ENCODE peak calls at places on chromosomes 2 and 18, in eight cellular contexts. One of them, this sample, is unnamed.

GRCh38 chr2:11616097-11616687 is 53.8 kb downstream of the NTSR2 start:
- DNase-seq in astrocyte: no peak
- DNase-seq in choroid plexus epithelial cell: no peak
- DNase-seq in gastrocnemius medialis: no peak
- DNase-seq in thoracic aorta: no peak
- DNase-seq in spleen: no peak
- DNase-seq in dorsolateral prefrontal cortex: no peak
- DNase-seq in GM23338: no peak
- DNase-seq in this sample: no peak

GRCh38 chr2:206276169-206276927 is 1.9 kb downstream of the ZDBF2 start:
- DNase-seq in spleen: no peak
- DNase-seq in GM23338: peak
- DNase-seq in dorsolateral prefrontal cortex: no peak
- DNase-seq in choroid plexus epithelial cell: no peak
- DNase-seq in thoracic aorta: no peak
- DNase-seq in gastrocnemius medialis: no peak
- DNase-seq in astrocyte: no peak
- DNase-seq in this sample: no peak

GRCh38 chr2:37829202-37829601 is 95.9 kb upstream of the RMDN2 start:
- DNase-seq in spleen: peak
- DNase-seq in astrocyte: peak
- DNase-seq in dorsolateral prefrontal cortex: no peak
- DNase-seq in thoracic aorta: peak
- DNase-seq in gastrocnemius medialis: no peak
- DNase-seq in choroid plexus epithelial cell: peak
- DNase-seq in GM23338: no peak
- DNase-seq in this sample: no peak

GRCh38 chr2:54666131-54666637 is 57.3 kb upstream of the EML6 start:
- DNase-seq in astrocyte: peak
- DNase-seq in thoracic aorta: no peak
- DNase-seq in GM23338: no peak
- DNase-seq in dorsolateral prefrontal cortex: no peak
- DNase-seq in choroid plexus epithelial cell: peak
- DNase-seq in gastrocnemius medialis: peak
- DNase-seq in spleen: no peak
- DNase-seq in this sample: no peak

GRCh38 chr18:56986829-56987228 is 160.1 kb upstream of the BOD1L2 start:
- DNase-seq in GM23338: peak
- DNase-seq in gastrocnemius medialis: no peak
- DNase-seq in thoracic aorta: no peak
- DNase-seq in dorsolateral prefrontal cortex: no peak
- DNase-seq in astrocyte: no peak
- DNase-seq in choroid plexus epithelial cell: no peak
- DNase-seq in spleen: no peak
- DNase-seq in this sample: no peak

GRCh38 chr18:60649107-60649506 is 276.5 kb upstream of the MC4R start:
- DNase-seq in astrocyte: no peak
- DNase-seq in GM23338: no peak
- DNase-seq in spleen: no peak
- DNase-seq in choroid plexus epithelial cell: no peak
- DNase-seq in thoracic aorta: no peak
- DNase-seq in gastrocnemius medialis: no peak
- DNase-seq in dorsolateral prefrontal cortex: no peak
- DNase-seq in this sample: no peak

GRCh38 chr2:219744698-219745097 is 117.3 kb downstream of the SLC4A3 start:
- DNase-seq in astrocyte: no peak
- DNase-seq in thoracic aorta: no peak
- DNase-seq in GM23338: no peak
- DNase-seq in gastrocnemius medialis: no peak
- DNase-seq in spleen: no peak
- DNase-seq in dorsolateral prefrontal cortex: no peak
- DNase-seq in choroid plexus epithelial cell: no peak
- DNase-seq in this sample: no peak

GRCh38 chr2:213317929-213318328 is 33.7 kb downstream of the SPAG16 start:
- DNase-seq in astrocyte: peak
- DNase-seq in dorsolateral prefrontal cortex: no peak
- DNase-seq in thoracic aorta: no peak
- DNase-seq in choroid plexus epithelial cell: peak
- DNase-seq in GM23338: no peak
- DNase-seq in gastrocnemius medialis: no peak
- DNase-seq in spleen: no peak
- DNase-seq in this sample: no peak

GRCh38 chr18:50454379-50455005 is 79.6 kb downstream of the SKA1 start:
- DNase-seq in gastrocnemius medialis: no peak
- DNase-seq in astrocyte: no peak
- DNase-seq in choroid plexus epithelial cell: no peak
- DNase-seq in spleen: no peak
- DNase-seq in GM23338: peak
- DNase-seq in thoracic aorta: no peak
- DNase-seq in dorsolateral prefrontal cortex: no peak
- DNase-seq in this sample: no peak

GRCh38 chr2:37549598-37549997 is 121.8 kb downstream of the CDC42EP3 start:
- DNase-seq in spleen: no peak
- DNase-seq in thoracic aorta: no peak
- DNase-seq in GM23338: no peak
- DNase-seq in dorsolateral prefrontal cortex: no peak
- DNase-seq in gastrocnemius medialis: no peak
- DNase-seq in choroid plexus epithelial cell: no peak
- DNase-seq in astrocyte: no peak
- DNase-seq in this sample: no peak

GRCh38 chr18:3411854-3412268 is 38.1 kb upstream of the TGIF1 start:
- DNase-seq in dorsolateral prefrontal cortex: no peak
- DNase-seq in astrocyte: no peak
- DNase-seq in spleen: peak
- DNase-seq in GM23338: peak
- DNase-seq in choroid plexus epithelial cell: peak
- DNase-seq in thoracic aorta: no peak
- DNase-seq in gastrocnemius medialis: no peak
- DNase-seq in this sample: no peak

GRCh38 chr18:3266062-3266608 is 4.2 kb downstream of the MYL12B start:
- DNase-seq in dorsolateral prefrontal cortex: no peak
- DNase-seq in GM23338: no peak
- DNase-seq in gastrocnemius medialis: peak
- DNase-seq in choroid plexus epithelial cell: no peak
- DNase-seq in spleen: no peak
- DNase-seq in thoracic aorta: no peak
- DNase-seq in astrocyte: no peak
- DNase-seq in this sample: no peak

GRCh38 chr2:205702576-205702975 is 20.3 kb downstream of the NRP2 start:
- DNase-seq in gastrocnemius medialis: no peak
- DNase-seq in choroid plexus epithelial cell: no peak
- DNase-seq in astrocyte: no peak
- DNase-seq in dorsolateral prefrontal cortex: no peak
- DNase-seq in spleen: no peak
- DNase-seq in GM23338: no peak
- DNase-seq in thoracic aorta: no peak
- DNase-seq in this sample: no peak

GRCh38 chr2:46812381-46813024 is 103.1 kb downstream of the MCFD2 start:
- DNase-seq in GM23338: no peak
- DNase-seq in spleen: peak
- DNase-seq in gastrocnemius medialis: peak
- DNase-seq in thoracic aorta: peak
- DNase-seq in dorsolateral prefrontal cortex: no peak
- DNase-seq in choroid plexus epithelial cell: peak
- DNase-seq in astrocyte: peak
- DNase-seq in this sample: peak

GRCh38 chr2:190553254-190553653 is 18.7 kb upstream of the NEMP2 start:
- DNase-seq in choroid plexus epithelial cell: no peak
- DNase-seq in dorsolateral prefrontal cortex: no peak
- DNase-seq in gastrocnemius medialis: no peak
- DNase-seq in thoracic aorta: no peak
- DNase-seq in spleen: no peak
- DNase-seq in GM23338: no peak
- DNase-seq in astrocyte: no peak
- DNase-seq in this sample: no peak

GRCh38 chr2:105553538-105554196 is 154.8 kb upstream of the FHL2 start:
- DNase-seq in GM23338: no peak
- DNase-seq in choroid plexus epithelial cell: peak
- DNase-seq in gastrocnemius medialis: no peak
- DNase-seq in dorsolateral prefrontal cortex: no peak
- DNase-seq in astrocyte: peak
- DNase-seq in thoracic aorta: no peak
- DNase-seq in spleen: no peak
- DNase-seq in this sample: no peak

GRCh38 chr2:31233216-31233615 is 736 bp upstream of the EHD3 start:
- DNase-seq in choroid plexus epithelial cell: no peak
- DNase-seq in thoracic aorta: no peak
- DNase-seq in spleen: no peak
- DNase-seq in GM23338: no peak
- DNase-seq in dorsolateral prefrontal cortex: no peak
- DNase-seq in astrocyte: peak
- DNase-seq in gastrocnemius medialis: no peak
- DNase-seq in this sample: no peak

GRCh38 chr2:45009928-45010705 is 865 bp upstream of the SIX2 start:
- DNase-seq in gastrocnemius medialis: peak
- DNase-seq in GM23338: peak
- DNase-seq in dorsolateral prefrontal cortex: no peak
- DNase-seq in astrocyte: no peak
- DNase-seq in thoracic aorta: peak
- DNase-seq in spleen: no peak
- DNase-seq in choroid plexus epithelial cell: peak
- DNase-seq in this sample: no peak

GRCh38 chr2:148253716-148254115 is 232.8 kb downstream of the MBD5 start:
- DNase-seq in thoracic aorta: no peak
- DNase-seq in spleen: peak
- DNase-seq in astrocyte: peak
- DNase-seq in dorsolateral prefrontal cortex: no peak
- DNase-seq in GM23338: peak
- DNase-seq in choroid plexus epithelial cell: no peak
- DNase-seq in gastrocnemius medialis: no peak
- DNase-seq in this sample: no peak

GRCh38 chr2:158926478-158926948 is 41.9 kb upstream of the TANC1 start:
- DNase-seq in GM23338: no peak
- DNase-seq in thoracic aorta: no peak
- DNase-seq in gastrocnemius medialis: no peak
- DNase-seq in astrocyte: peak
- DNase-seq in choroid plexus epithelial cell: peak
- DNase-seq in dorsolateral prefrontal cortex: no peak
- DNase-seq in spleen: no peak
- DNase-seq in this sample: no peak

GRCh38 chr18:35620765-35621164 is 39.2 kb downstream of the GALNT1 start:
- DNase-seq in gastrocnemius medialis: peak
- DNase-seq in spleen: no peak
- DNase-seq in astrocyte: no peak
- DNase-seq in dorsolateral prefrontal cortex: no peak
- DNase-seq in thoracic aorta: no peak
- DNase-seq in GM23338: no peak
- DNase-seq in choroid plexus epithelial cell: no peak
- DNase-seq in this sample: no peak

GRCh38 chr2:240647503-240648154 is 22.3 kb downstream of the GPR35 start:
- DNase-seq in GM23338: no peak
- DNase-seq in gastrocnemius medialis: no peak
- DNase-seq in astrocyte: no peak
- DNase-seq in dorsolateral prefrontal cortex: no peak
- DNase-seq in thoracic aorta: no peak
- DNase-seq in choroid plexus epithelial cell: no peak
- DNase-seq in spleen: no peak
- DNase-seq in this sample: no peak

GRCh38 chr2:236395067-236395466 is 130.9 kb upstream of the ASB18 start:
- DNase-seq in choroid plexus epithelial cell: no peak
- DNase-seq in spleen: no peak
- DNase-seq in gastrocnemius medialis: no peak
- DNase-seq in astrocyte: no peak
- DNase-seq in dorsolateral prefrontal cortex: no peak
- DNase-seq in GM23338: no peak
- DNase-seq in thoracic aorta: no peak
- DNase-seq in this sample: no peak
- TF ChIP-seq CTCF in choroid plexus epithelial cell: no peak
- TF ChIP-seq CTCF in spleen: no peak
- TF ChIP-seq CTCF in gastrocnemius medialis: no peak
- TF ChIP-seq CTCF in astrocyte: no peak
- TF ChIP-seq CTCF in dorsolateral prefrontal cortex: no peak
- TF ChIP-seq CTCF in GM23338: no peak
- TF ChIP-seq CTCF in thoracic aorta: no peak
- TF ChIP-seq CTCF in this sample: no peak

GRCh38 chr2:17355608-17356329 is 162.5 kb downstream of the RAD51AP2 start:
- DNase-seq in thoracic aorta: no peak
- DNase-seq in GM23338: no peak
- DNase-seq in choroid plexus epithelial cell: no peak
- DNase-seq in astrocyte: peak
- DNase-seq in dorsolateral prefrontal cortex: no peak
- DNase-seq in spleen: no peak
- DNase-seq in gastrocnemius medialis: no peak
- DNase-seq in this sample: no peak

DNA sequence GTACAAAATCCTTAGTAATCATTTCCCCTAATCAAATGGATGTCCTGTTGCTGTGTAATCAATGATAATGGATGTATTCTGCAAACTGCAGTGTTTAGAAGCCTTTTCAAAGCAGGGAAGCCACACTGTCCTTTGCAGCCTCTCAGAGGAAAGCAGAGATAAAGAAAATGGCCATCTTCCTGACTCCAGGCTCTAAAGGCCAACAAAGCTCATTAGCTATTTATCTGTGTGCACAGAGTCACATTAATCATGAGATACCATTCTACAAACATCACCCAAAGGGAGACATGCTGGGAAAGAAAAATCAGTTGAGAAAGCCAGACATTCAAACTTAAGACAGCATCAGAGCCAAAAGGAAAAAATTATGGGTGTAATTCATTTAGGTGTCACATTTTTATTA is 165.0 kb downstream of the RAD51AP2 start:
- DNase-seq in gastrocnemius medialis: no peak
- DNase-seq in thoracic aorta: no peak
- DNase-seq in choroid plexus epithelial cell: no peak
- DNase-seq in GM23338: no peak
- DNase-seq in dorsolateral prefrontal cortex: no peak
- DNase-seq in spleen: no peak
- DNase-seq in astrocyte: peak
- DNase-seq in this sample: no peak
- TF ChIP-seq CTCF in gastrocnemius medialis: no peak
- TF ChIP-seq CTCF in thoracic aorta: no peak
- TF ChIP-seq CTCF in choroid plexus epithelial cell: no peak
- TF ChIP-seq CTCF in GM23338: no peak
- TF ChIP-seq CTCF in dorsolateral prefrontal cortex: no peak
- TF ChIP-seq CTCF in spleen: no peak
- TF ChIP-seq CTCF in astrocyte: no peak
- TF ChIP-seq CTCF in this sample: no peak

GRCh38 chr2:115165529-115166109 is 723.2 kb downstream of the DPP10 start:
- DNase-seq in choroid plexus epithelial cell: peak
- DNase-seq in astrocyte: peak
- DNase-seq in gastrocnemius medialis: no peak
- DNase-seq in spleen: no peak
- DNase-seq in dorsolateral prefrontal cortex: no peak
- DNase-seq in thoracic aorta: no peak
- DNase-seq in GM23338: peak
- DNase-seq in this sample: no peak
- TF ChIP-seq CTCF in choroid plexus epithelial cell: peak
- TF ChIP-seq CTCF in astrocyte: peak
- TF ChIP-seq CTCF in gastrocnemius medialis: no peak
- TF ChIP-seq CTCF in spleen: peak
- TF ChIP-seq CTCF in dorsolateral prefrontal cortex: peak
- TF ChIP-seq CTCF in thoracic aorta: no peak
- TF ChIP-seq CTCF in GM23338: peak
- TF ChIP-seq CTCF in this sample: no peak

DNA sequence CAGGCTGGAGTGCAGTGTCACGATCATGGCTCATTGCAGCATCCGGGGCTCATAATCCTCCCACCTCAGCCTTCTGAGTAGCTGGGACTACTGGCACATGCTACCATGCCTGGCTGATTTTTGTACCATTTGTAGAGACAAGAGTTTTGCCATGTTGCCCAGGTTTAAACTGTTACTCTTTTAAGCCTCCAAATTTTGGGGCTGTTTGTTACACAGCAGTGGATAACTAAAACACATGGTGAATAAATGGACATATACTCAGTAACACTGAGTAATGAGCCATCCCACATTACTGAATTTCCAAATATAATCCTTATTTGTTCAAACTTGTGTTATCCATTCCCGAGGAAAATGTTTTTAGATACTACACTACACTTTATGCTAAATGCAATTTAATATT is 9.8 kb downstream of the ADCY3 start:
- DNase-seq in dorsolateral prefrontal cortex: no peak
- DNase-seq in spleen: peak
- DNase-seq in choroid plexus epithelial cell: no peak
- DNase-seq in astrocyte: no peak
- DNase-seq in gastrocnemius medialis: no peak
- DNase-seq in GM23338: no peak
- DNase-seq in thoracic aorta: no peak
- DNase-seq in this sample: no peak
- TF ChIP-seq CTCF in dorsolateral prefrontal cortex: no peak
- TF ChIP-seq CTCF in spleen: no peak
- TF ChIP-seq CTCF in choroid plexus epithelial cell: no peak
- TF ChIP-seq CTCF in astrocyte: no peak
- TF ChIP-seq CTCF in gastrocnemius medialis: no peak
- TF ChIP-seq CTCF in GM23338: no peak
- TF ChIP-seq CTCF in thoracic aorta: no peak
- TF ChIP-seq CTCF in this sample: no peak